ENCODE peak calls at places on chromosomes 7 and 10, in four cellular contexts. S is C1 segment of cervical spinal cord; J is stimulated activated CD4-positive, alpha-beta T cell treated with anti-CD3 and anti-CD28 coated beads, Interleukin-12 subunit alpha, Interleukin-12 subunit beta, amount 100 ng/mL, for 4 hours; T is GM23338. X is an unnamed sample.

GRCh38 chr10:85791846-85792532 is 574.6 kb downstream of the GRID1 start:
- DNase-seq in S (no peak), J (no peak), T (peak; percentile 1), X (peak; percentile 25)

GRCh38 chr7:94182721-94183120 is 178.6 kb upstream of the BET1 start:
- DNase-seq in S (no peak), J (no peak), T (no peak), X (no peak)

GRCh38 chr10:126351021-126351420 is 37.3 kb downstream of the ADAM12 start:
- DNase-seq in S (no peak), J (no peak), T (no peak), X (no peak)

GRCh38 chr10:86291616-86292340 is 74.8 kb downstream of the GRID1 start:
- DNase-seq in S (no peak), J (no peak), T (peak; percentile 62), X (no peak)

GRCh38 chr7:139340808-139341057 is 404 bp upstream of the FMC1 start:
- DNase-seq in S (no peak), J (no peak), T (no peak), X (no peak)

GRCh38 chr10:11209810-11210141 is 192.1 kb downstream of the CELF2 start:
- DNase-seq in S (no peak), J (no peak), T (no peak), X (no peak)

GRCh38 chr7:137850586-137850985 is 3.8 kb upstream of the DGKI start:
- DNase-seq in S (no peak), J (no peak), T (no peak), X (no peak)

GRCh38 chr7:158572000-158572828 is 15.4 kb downstream of the PTPRN2 start:
- DNase-seq in S (no peak), J (no peak), T (peak; percentile 34), X (no peak)

X was measured in nucleus accumbens.